ENCODE peak calls at places on chromosomes 12 and 14, in eight cellular contexts. U is NB4, W is adrenal gland, O is breast epithelium, Q is IMR-90, G is erythroblast, M is A549, I is Peyer's patch. T is an unnamed sample.

GRCh38 chr12:12511021-12511783 is 51.5 kb downstream of the DUSP16 start:
- DNase-seq in U (no peak), W (no peak), O (no peak), Q (peak; percentile 12), G (no peak), M (no peak), I (no peak), T (no peak)

GRCh38 chr14:33026850-33027420 is 88.3 kb downstream of the NPAS3 start:
- DNase-seq in U (no peak), W (no peak), O (no peak), Q (no peak), G (no peak), M (no peak), I (no peak), T (no peak)

GRCh38 chr12:116693259-116694227 is 44.3 kb downstream of the SPRING1 start:
- DNase-seq in U (no peak), W (no peak), O (no peak), Q (no peak), G (no peak), M (no peak), I (peak; percentile 78), T (peak; percentile 36)

GRCh38 chr12:54141534-54142475 is 47.0 kb downstream of the SMUG1 start:
- DNase-seq in U (no peak), W (no peak), O (no peak), Q (no peak), G (no peak), M (no peak), I (no peak), T (no peak)

GRCh38 chr12:19410211-19410610 is 29.1 kb upstream of the AEBP2 start:
- DNase-seq in U (no peak), W (no peak), O (no peak), Q (no peak), G (no peak), M (no peak), I (no peak), T (no peak)

GRCh38 chr14:79197516-79197915 is 1013.8 kb downstream of the DIO2 start:
- DNase-seq in U (no peak), W (no peak), O (no peak), Q (no peak), G (no peak), M (no peak), I (no peak), T (no peak)

GRCh38 chr14:54754623-54755386 is 147.8 kb downstream of the GCH1 start:
- DNase-seq in U (no peak), W (no peak), O (no peak), Q (no peak), G (peak; percentile 86), M (no peak), I (no peak), T (no peak)

GRCh38 chr14:102594514-102595175 is 2.2 kb downstream of the RCOR1 start:
- DNase-seq in U (peak; percentile 88), W (peak; percentile 75), O (peak; percentile 61), Q (peak; percentile 69), G (peak; percentile 86), M (peak; percentile 79), I (peak; percentile 92), T (peak; percentile 70)

GRCh38 chr12:109134186-109134917 is 18.0 kb downstream of the ACACB start:
- DNase-seq in U (peak; percentile 43), W (peak; percentile 74), O (no peak), Q (no peak), G (peak; percentile 27), M (peak; percentile 42), I (no peak), T (no peak)

GRCh38 chr14:49900973-49901372 is 8.1 kb downstream of the ARF6 start:
- DNase-seq in U (no peak), W (no peak), O (no peak), Q (no peak), G (no peak), M (no peak), I (no peak), T (no peak)

GRCh38 chr14:68516235-68516634 is 276.6 kb downstream of the ZFP36L1 start:
- DNase-seq in U (no peak), W (no peak), O (no peak), Q (no peak), G (no peak), M (no peak), I (no peak), T (no peak)

GRCh38 chr14:95452176-95452889 is 64.1 kb downstream of the SYNE3 start:
- DNase-seq in U (peak; percentile 40), W (peak; percentile 32), O (no peak), Q (no peak), G (peak; percentile 35), M (peak; percentile 24), I (no peak), T (peak; percentile 51)

GRCh38 chr12:111636209-111636928 is 37.3 kb upstream of the ATXN2 start:
- DNase-seq in U (peak; percentile 25), W (peak; percentile 69), O (peak; percentile 69), Q (peak; percentile 54), G (peak; percentile 79), M (no peak), I (peak; percentile 46), T (peak; percentile 56)

GRCh38 chr14:105117710-105118385 is 50.7 kb downstream of the JAG2 start:
- DNase-seq in U (no peak), W (no peak), O (peak; percentile 20), Q (no peak), G (no peak), M (no peak), I (no peak), T (no peak)

GRCh38 chr14:32233292-32233691 is 30.2 kb upstream of the RNU6-8 start:
- DNase-seq in U (no peak), W (no peak), O (no peak), Q (no peak), G (no peak), M (no peak), I (no peak), T (no peak)

DNA sequence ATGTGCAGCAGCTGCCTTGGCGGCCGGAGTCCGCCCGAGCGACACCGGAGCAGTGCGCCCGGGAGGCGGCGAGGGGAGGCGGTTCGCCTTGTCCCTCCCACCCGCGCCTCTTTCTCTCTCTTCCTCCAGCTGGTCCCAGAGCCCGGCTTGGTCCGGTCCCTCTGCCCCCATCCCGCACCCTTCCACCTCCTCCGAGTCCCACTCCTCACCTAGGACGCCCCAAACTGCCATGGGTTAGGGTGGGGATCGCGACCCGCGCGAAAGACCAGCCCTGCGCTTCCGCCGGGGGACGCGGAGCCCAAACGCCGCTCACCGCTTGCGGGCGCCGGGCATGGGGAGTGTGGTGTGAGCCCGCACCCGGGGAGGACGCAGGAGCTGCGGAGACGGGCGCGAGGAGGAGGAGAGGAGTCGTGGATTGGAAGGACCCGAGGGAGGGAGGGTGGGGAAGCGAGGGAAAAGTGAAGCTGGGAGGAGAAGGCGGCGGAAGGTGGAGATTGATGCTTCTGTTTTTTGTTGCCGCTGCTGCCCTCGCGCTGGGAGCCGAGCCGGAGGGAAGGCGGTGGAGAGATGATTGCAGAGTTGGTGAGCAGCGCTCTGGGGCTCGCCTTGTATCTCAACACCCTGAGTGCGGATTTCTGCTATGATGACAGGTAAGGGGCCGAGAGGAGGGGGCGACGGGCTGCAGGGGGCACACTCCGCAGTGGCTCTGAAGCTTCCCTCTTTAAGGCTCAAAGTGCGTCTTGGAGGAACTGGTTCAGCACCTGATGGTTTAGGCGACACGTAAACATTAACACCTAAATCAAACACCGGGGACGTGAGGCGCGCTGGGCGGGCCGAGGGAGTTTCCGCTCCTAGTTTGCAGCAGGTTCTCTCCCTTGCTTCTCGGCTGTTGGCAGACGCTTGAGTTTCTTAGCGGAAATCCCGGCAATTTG is 580 bp downstream of the TMTC2 start:
- DNase-seq in U (peak; percentile 72), W (peak; percentile 34), O (peak; percentile 57), Q (peak; percentile 9), G (peak; percentile 18), M (peak; percentile 54), I (peak; percentile 81), T (no peak)
- TF ChIP-seq POLR2A in U (peak; percentile 3), W (no peak), O (no peak), Q (no peak), G (no peak), M (no peak), I (no peak), T (no peak)

GRCh38 chr12:75936525-75937450 is 94.8 kb downstream of the PHLDA1 start:
- DNase-seq in U (no peak), W (no peak), O (no peak), Q (no peak), G (peak; percentile 24), M (no peak), I (no peak), T (no peak)

GRCh38 chr12:75935544-75936242 is 95.9 kb downstream of the PHLDA1 start:
- DNase-seq in U (no peak), W (no peak), O (no peak), Q (no peak), G (peak; percentile 22), M (peak; percentile 35), I (no peak), T (peak; percentile 44)

GRCh38 chr12:75933136-75933535 is 98.4 kb downstream of the PHLDA1 start:
- DNase-seq in U (peak; percentile 33), W (no peak), O (no peak), Q (peak; percentile 96), G (peak; percentile 50), M (peak; percentile 89), I (no peak), T (no peak)

GRCh38 chr12:75939016-75939642 is 92.4 kb downstream of the PHLDA1 start:
- DNase-seq in U (no peak), W (no peak), O (no peak), Q (peak; percentile 32), G (no peak), M (no peak), I (no peak), T (no peak)

GRCh38 chr12:75938189-75938588 is 93.4 kb downstream of the PHLDA1 start:
- DNase-seq in U (no peak), W (no peak), O (no peak), Q (no peak), G (peak; percentile 56), M (no peak), I (no peak), T (no peak)
- TF ChIP-seq POLR2A in U (no peak), W (no peak), O (no peak), Q (no peak), G (no peak), M (no peak), I (no peak), T (no peak)

GRCh38 chr12:2902287-2902880 is 11.7 kb downstream of the TULP3 start:
- DNase-seq in U (no peak), W (peak; percentile 22), O (no peak), Q (peak; percentile 50), G (peak; percentile 66), M (no peak), I (peak; percentile 26), T (no peak)
- TF ChIP-seq POLR2A in U (no peak), W (no peak), O (no peak), Q (no peak), G (no peak), M (no peak), I (no peak), T (no peak)

DNA sequence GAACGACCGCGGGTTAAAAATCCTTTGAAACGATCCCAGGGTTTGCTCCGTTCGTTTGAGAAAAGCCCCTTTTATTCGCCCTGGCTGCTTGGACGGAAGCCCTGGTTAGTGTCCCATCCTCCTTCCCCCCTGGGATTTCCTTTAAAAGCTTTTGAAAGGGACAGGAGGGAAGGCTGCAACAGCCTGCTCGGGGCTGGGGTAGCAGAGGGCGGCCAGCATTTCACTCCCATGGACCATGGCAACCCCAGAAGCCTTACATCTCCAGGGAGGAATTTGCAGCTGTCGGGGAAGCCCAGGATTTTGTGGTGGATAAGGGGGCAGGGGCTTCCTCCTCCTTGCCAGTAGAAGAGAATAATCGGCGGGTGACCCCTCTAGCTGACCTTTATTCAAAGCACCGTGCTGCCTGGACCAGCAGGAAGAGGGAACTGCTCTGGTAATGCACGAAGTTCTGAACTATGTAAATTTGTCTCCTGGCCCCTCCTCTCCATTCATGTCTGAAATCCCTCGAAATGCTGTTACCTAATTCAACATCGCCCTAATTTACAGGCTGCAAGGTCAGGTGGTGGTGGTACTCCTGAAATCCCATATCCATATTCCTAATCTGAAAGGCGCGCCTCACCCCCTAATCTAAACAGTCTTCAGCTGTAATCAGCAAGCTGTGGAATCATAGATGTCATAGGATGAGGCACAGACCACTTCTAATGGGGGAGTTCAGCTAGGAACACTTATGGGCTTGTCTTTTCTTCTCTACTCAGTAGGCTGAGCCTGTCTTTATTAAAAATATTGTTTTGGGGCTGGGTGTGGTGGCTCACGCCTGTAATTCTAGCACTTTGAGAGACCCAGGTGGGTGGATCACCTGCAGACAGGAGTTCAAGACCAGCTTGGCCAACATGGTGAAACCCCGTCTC is 1.0 kb upstream of the CLIP1 start:
- DNase-seq in U (peak; percentile 63), W (peak; percentile 45), O (no peak), Q (peak; percentile 62), G (peak; percentile 49), M (peak; percentile 77), I (peak; percentile 56), T (peak; percentile 64)
- TF ChIP-seq POLR2A in U (no peak), W (peak; percentile 23), O (no peak), Q (no peak), G (no peak), M (peak; percentile 40), I (no peak), T (peak; percentile 31)

T was measured in HepG2.